ENCODE peak calls at places on chromosome 22, in five cellular contexts. W, Y, D, P and C are unnamed samples.

GRCh38 chr22:38572065-38572464 is 2.1 kb upstream of the DMC1 start:
- DNase-seq in W (no peak), Y (peak), D (peak), P (peak), C (no peak)

GRCh38 chr22:24161909-24162308 is 19.4 kb upstream of the SUSD2 start:
- DNase-seq in Y (no peak), P (no peak), W (peak), D (no peak), C (no peak)

GRCh38 chr22:20430641-20431519 is 6.7 kb downstream of the SCARF2 start:
- DNase-seq in D (no peak), W (no peak), P (peak), Y (no peak), C (peak)

GRCh38 chr22:25402160-25402500 is 162.3 kb upstream of the GRK3 start:
- DNase-seq in Y (no peak), W (no peak), P (no peak), D (no peak), C (no peak)

GRCh38 chr22:46796566-46797195 is 34.2 kb downstream of the TBC1D22A start:
- DNase-seq in W (no peak), D (no peak), Y (no peak), P (no peak), C (peak)

GRCh38 chr22:44438056-44438455 is 60.0 kb downstream of the RTL6 start:
- DNase-seq in D (no peak), Y (no peak), P (no peak), W (no peak), C (peak)

GRCh38 chr22:25987948-25988347 is 181.3 kb upstream of the SEZ6L start:
- DNase-seq in D (no peak), Y (no peak), W (no peak), P (peak), C (no peak)

GRCh38 chr22:23514317-23515038 is 65.6 kb downstream of the IGLL1 start:
- DNase-seq in P (no peak), Y (no peak), D (no peak), W (no peak), C (no peak)

GRCh38 chr22:27022256-27022655 is 364.9 kb downstream of the MIAT start:
- DNase-seq in D (no peak), P (no peak), W (no peak), Y (no peak), C (no peak)

GRCh38 chr22:36471341-36471821 is 10.1 kb downstream of the TXN2 start:
- DNase-seq in D (no peak), Y (peak), W (no peak), P (no peak), C (no peak)

GRCh38 chr22:45402466-45402865 is 10.9 kb downstream of the SMC1B start:
- DNase-seq in D (no peak), Y (no peak), P (no peak), W (no peak), C (no peak)

GRCh38 chr22:45511847-45512261 is 9.2 kb downstream of the FBLN1 start:
- DNase-seq in D (no peak), P (no peak), W (peak), Y (peak), C (peak)

GRCh38 chr22:46159777-46160176 is 9.5 kb downstream of the PPARA start:
- DNase-seq in D (no peak), W (no peak), Y (no peak), P (no peak), C (no peak)

GRCh38 chr22:46830001-46830715 is 67.7 kb downstream of the TBC1D22A start:
- DNase-seq in P (no peak), D (no peak), W (peak), Y (peak), C (peak)

GRCh38 chr22:33302049-33302545 is 243.9 kb upstream of the SYN3 start:
- DNase-seq in W (peak), D (peak), Y (no peak), P (peak), C (peak)

GRCh38 chr22:32684822-32685187 is 116.7 kb upstream of the TIMP3 start:
- DNase-seq in P (no peak), W (no peak), D (no peak), Y (no peak), C (no peak)

GRCh38 chr22:37328017-37328416 is 45.7 kb downstream of the CYTH4 start:
- DNase-seq in D (peak), W (no peak), P (no peak), Y (peak), C (no peak)

GRCh38 chr22:48320671-48321515 is 1506.8 kb downstream of the BRD1 start:
- DNase-seq in P (no peak), D (no peak), W (no peak), Y (no peak), C (no peak)

GRCh38 chr22:23404689-23405365 is 175.3 kb downstream of the IGLL1 start:
- DNase-seq in D (peak), W (no peak), P (peak), Y (no peak), C (no peak)

GRCh38 chr22:45163417-45164216 is at the start of gene NUP50:
- DNase-seq in P (peak), D (peak), W (peak), Y (peak), C (peak)

GRCh38 chr22:36544107-36544620 is 15.2 kb upstream of the EIF3D start:
- DNase-seq in Y (peak), W (no peak), P (no peak), D (no peak), C (no peak)

GRCh38 chr22:46469701-46470100 is 67.7 kb downstream of the CELSR1 start:
- DNase-seq in P (no peak), Y (no peak), D (no peak), W (no peak), C (no peak)

GRCh38 chr22:42324991-42325710 is 54.7 kb upstream of the TCF20 start:
- DNase-seq in D (no peak), P (peak), W (no peak), Y (no peak), C (no peak)

GRCh38 chr22:27857441-27857840 is 55.9 kb upstream of the MN1 start:
- DNase-seq in W (peak), D (no peak), Y (no peak), P (no peak), C (no peak)

GRCh38 chr22:46379301-46379930 is 43.9 kb downstream of the TRMU start:
- DNase-seq in P (no peak), D (no peak), W (no peak), Y (no peak), C (no peak)

GRCh38 chr22:27445876-27446275 is 355.7 kb downstream of the MN1 start:
- DNase-seq in D (no peak), W (no peak), P (no peak), Y (no peak), C (no peak)

GRCh38 chr22:35539910-35540599 is 576 bp upstream of the RASD2 start:
- DNase-seq in D (peak), P (no peak), W (peak), Y (peak), C (no peak)

GRCh38 chr22:40498454-40499186 is 128.2 kb downstream of the SGSM3 start:
- DNase-seq in W (no peak), D (peak), Y (peak), P (no peak), C (no peak)

GRCh38 chr22:34588893-34589545 is 476.9 kb upstream of the ISX start:
- DNase-seq in P (no peak), D (no peak), Y (no peak), W (no peak), C (no peak)

GRCh38 chr22:50613291-50613981 is 12.8 kb downstream of the MAPK8IP2 start:
- DNase-seq in W (no peak), Y (no peak), P (no peak), D (no peak), C (no peak)

GRCh38 chr22:19046287-19046686 is 75.9 kb downstream of the DGCR2 start:
- DNase-seq in Y (no peak), D (no peak), P (no peak), W (no peak), C (no peak)

GRCh38 chr22:46576556-46577351 is 39.3 kb upstream of the CELSR1 start:
- DNase-seq in W (peak), D (peak), Y (peak), P (no peak), C (peak)

GRCh38 chr22:21587803-21588611 is 20.5 kb downstream of the UBE2L3 start:
- DNase-seq in D (no peak), Y (no peak), P (peak), W (no peak), C (no peak)

GRCh38 chr22:42643632-42644421 is 3.4 kb upstream of the ATP5MGL start:
- DNase-seq in W (no peak), Y (no peak), P (no peak), D (no peak), C (no peak)

GRCh38 chr22:32562916-32563315 is 88.3 kb downstream of the FBXO7 start:
- DNase-seq in D (no peak), Y (no peak), W (no peak), P (no peak), C (no peak)

GRCh38 chr22:37999236-37999635 is 14.9 kb upstream of the SOX10 start:
- DNase-seq in W (no peak), P (no peak), D (no peak), Y (no peak), C (no peak)

GRCh38 chr22:44486538-44486937 is 11.5 kb downstream of the RTL6 start:
- DNase-seq in W (no peak), P (no peak), D (peak), Y (no peak), C (no peak)

GRCh38 chr22:43376765-43377485 is 33.8 kb upstream of the SCUBE1 start:
- DNase-seq in D (no peak), Y (no peak), W (no peak), P (no peak), C (no peak)

GRCh38 chr22:17742528-17742902 is 31.8 kb downstream of the BID start:
- DNase-seq in Y (peak), D (peak), W (peak), P (peak), C (peak)